ENCODE peak calls at places on chromosomes 4 and X, in four cellular contexts. U, O, E and P are unnamed samples.

GRCh38 chrX:101409043-101409442 is 1.0 kb downstream of the HNRNPH2 start:
- DNase-seq in E (peak), U (no peak), O (no peak), P (no peak)

GRCh38 chrX:8030361-8030760 is 103.1 kb upstream of the PNPLA4 start:
- DNase-seq in O (no peak), U (no peak), E (no peak), P (no peak)

GRCh38 chrX:50456712-50457484 is 13.7 kb downstream of the DGKK start:
- DNase-seq in E (no peak), O (no peak), U (no peak), P (no peak)

GRCh38 chrX:71533850-71534515 is 1.1 kb downstream of the OGT start:
- DNase-seq in E (peak), O (peak), U (no peak), P (peak)

GRCh38 chr4:113760852-113761681 is 471 bp downstream of the CAMK2D start:
- DNase-seq in E (peak), O (peak), U (no peak), P (peak)

GRCh38 chrX:49309401-49309981 is 6.0 kb downstream of the GAGE10 start:
- DNase-seq in O (no peak), E (peak), U (no peak), P (no peak)

GRCh38 chrX:22135994-22136684 is 104.0 kb downstream of the PHEX start:
- DNase-seq in E (peak), U (peak), O (peak), P (no peak)

GRCh38 chr4:58093352-58093751 is 983.2 kb upstream of the IGFBP7 start:
- DNase-seq in U (no peak), O (no peak), E (no peak), P (no peak)

GRCh38 chr4:4426511-4427477 is 39.9 kb downstream of the NSG1 start:
- DNase-seq in E (no peak), U (no peak), O (no peak), P (no peak)

GRCh38 chr4:1501754-1502500 is 95.7 kb upstream of the NKX1-1 start:
- DNase-seq in E (no peak), O (peak), U (no peak), P (no peak)

GRCh38 chrX:123884809-123885408 is 25.1 kb downstream of the XIAP start:
- DNase-seq in E (peak), U (peak), O (peak), P (no peak)

GRCh38 chrX:97039363-97040029 is 155.8 kb downstream of the RPA4 start:
- DNase-seq in E (peak), U (no peak), O (peak), P (no peak)